ENCODE peak calls at places on chromosomes 6 and 20, in eight cellular contexts. V, L, Y, Q, C, K, G and R are unnamed samples.

GRCh38 chr6:159044899-159045727 is at the start of gene TAGAP:
- DNase-seq in K (peak; percentile 58), L (no peak), C (peak; percentile 92), Y (no peak), V (peak; percentile 72), Q (peak; percentile 81), G (peak; percentile 25), R (no peak)

GRCh38 chr20:62159835-62160234 is 16.3 kb downstream of the SS18L1 start:
- DNase-seq in Q (no peak), K (no peak), V (no peak), L (no peak), G (no peak), Y (no peak), C (no peak), R (no peak)

GRCh38 chr6:112863753-112864152 is 516.6 kb downstream of the RFPL4B start:
- DNase-seq in V (no peak), Q (no peak), G (no peak), Y (no peak), K (no peak), C (no peak), L (no peak), R (no peak)

GRCh38 chr6:154595538-154595937 is 85.1 kb upstream of the CNKSR3 start:
- DNase-seq in G (no peak), Q (no peak), C (no peak), K (no peak), Y (no peak), L (no peak), V (no peak), R (no peak)

GRCh38 chr6:128601060-128601459 is 80.7 kb upstream of the PTPRK start:
- DNase-seq in K (no peak), V (no peak), G (no peak), L (peak; percentile 50), Q (no peak), C (no peak), Y (no peak), R (no peak)

GRCh38 chr20:10427060-10427692 is 6.8 kb downstream of the MKKS start:
- DNase-seq in V (peak; percentile 50), G (peak; percentile 51), L (peak; percentile 85), Y (peak; percentile 31), C (peak; percentile 34), Q (peak; percentile 84), K (peak; percentile 78), R (peak; percentile 34)

GRCh38 chr6:159042003-159042823 is 2.6 kb downstream of the TAGAP start:
- DNase-seq in Y (peak; percentile 23), G (peak; percentile 68), Q (peak; percentile 87), L (peak; percentile 64), V (peak; percentile 80), C (peak; percentile 93), K (peak; percentile 62), R (peak; percentile 11)

GRCh38 chr6:74764486-74764885 is 441.4 kb downstream of the COL12A1 start:
- DNase-seq in Y (no peak), L (no peak), V (no peak), Q (no peak), G (no peak), C (no peak), K (no peak), R (no peak)

GRCh38 chr20:23179766-23180403 is 93.8 kb upstream of the CD93 start:
- DNase-seq in L (no peak), K (no peak), V (no peak), G (no peak), Y (no peak), C (no peak), Q (peak; percentile 52), R (no peak)

GRCh38 chr6:36636687-36637418 is 41.7 kb upstream of the CDKN1A start:
- DNase-seq in K (no peak), Q (no peak), G (no peak), C (no peak), V (no peak), Y (no peak), L (no peak), R (no peak)

GRCh38 chr6:157841211-157841840 is 18.3 kb downstream of the SNX9 start:
- DNase-seq in L (no peak), G (no peak), V (peak; percentile 48), Y (no peak), K (no peak), Q (no peak), C (no peak), R (no peak)

GRCh38 chr6:89198235-89198634 is 18.9 kb downstream of the GABRR1 start:
- DNase-seq in C (no peak), Q (no peak), Y (no peak), V (no peak), L (no peak), K (no peak), G (no peak), R (no peak)

GRCh38 chr20:46132705-46133120 is 14.6 kb downstream of the CD40 start:
- DNase-seq in Y (peak; percentile 66), G (peak; percentile 88), Q (peak; percentile 87), C (peak; percentile 40), L (peak; percentile 54), V (peak; percentile 47), K (peak; percentile 72), R (peak; percentile 8)

DNA sequence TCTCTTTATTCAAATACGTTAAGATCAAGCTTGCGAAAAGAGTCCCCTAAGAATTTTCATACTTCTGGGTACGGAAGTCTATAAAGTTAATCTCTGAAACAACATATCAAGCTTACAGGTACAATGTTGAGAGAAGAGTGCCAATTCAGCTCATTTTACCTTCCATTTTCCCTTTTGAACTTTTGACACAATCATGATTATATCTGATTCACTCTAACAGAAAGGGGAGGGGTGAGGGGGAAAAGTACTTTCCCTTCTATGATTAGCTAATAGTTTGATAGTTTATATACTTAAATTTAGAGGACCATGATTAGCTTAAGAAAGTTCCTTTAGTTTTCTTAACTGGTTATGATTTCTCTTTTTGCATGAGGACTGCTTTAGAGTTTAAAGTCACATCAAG is 33.5 kb downstream of the SNX3 start:
- DNase-seq in C (no peak), Q (no peak), L (no peak), G (no peak), Y (no peak), K (no peak), V (no peak), R (no peak)
- H3K4me3 ChIP-seq in C (no peak overlapping the region), Q (no peak overlapping the region), L (no peak overlapping the region), G (no peak overlapping the region), Y (no peak overlapping the region), K (no peak overlapping the region), V (no peak overlapping the region), R (no peak overlapping the region)

DNA sequence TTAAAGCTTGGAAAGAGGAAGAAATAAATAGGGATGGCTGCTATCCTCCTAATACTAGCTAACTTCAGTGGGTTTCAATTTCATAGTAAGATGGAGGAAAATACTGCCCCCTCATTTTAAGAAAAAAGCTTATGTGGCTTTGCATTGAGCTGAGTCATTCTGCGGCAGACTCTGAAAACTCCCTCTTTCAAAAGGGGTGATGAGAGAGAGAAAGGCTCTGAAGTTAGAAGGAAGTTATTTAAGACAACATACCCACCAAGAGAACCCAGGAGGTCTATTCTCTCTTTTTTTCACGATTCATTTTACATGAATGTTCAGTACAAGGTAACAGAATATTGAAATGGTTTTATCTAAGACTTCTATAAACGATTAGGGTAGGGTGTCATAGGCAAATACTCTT is 4.5 kb downstream of the PRDM13 start:
- DNase-seq in Q (no peak), C (no peak), V (no peak), G (no peak), Y (no peak), K (no peak), L (no peak), R (no peak)
- H3K9me3 ChIP-seq in Q (no peaks in the 10 kb centered on the region), C (no peaks in the 10 kb centered on the region), V (no peaks in the 10 kb centered on the region), G (no peaks in the 10 kb centered on the region), Y (no peaks in the 10 kb centered on the region), K (no peaks in the 10 kb centered on the region), L (no peaks in the 10 kb centered on the region), R (peaks cover 6% of the 10 kb centered on the region)

DNA sequence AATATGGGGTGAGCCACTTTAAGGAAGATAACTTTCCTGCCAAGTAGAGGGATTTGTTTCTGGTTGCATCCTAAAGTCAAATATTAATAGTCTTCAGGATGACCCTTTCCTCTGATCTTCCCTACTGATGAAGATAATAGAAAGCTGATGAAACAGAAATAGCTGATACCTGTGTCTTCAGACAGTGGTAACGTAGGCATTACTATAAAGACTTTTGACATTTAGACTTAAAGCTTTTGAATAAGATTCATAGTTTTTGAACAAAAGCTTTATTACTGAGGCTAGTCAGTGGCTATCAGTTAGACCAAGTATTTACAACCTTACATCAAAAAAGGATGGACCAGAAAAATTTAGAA is 1.4 kb downstream of the NEDD9 start:
- DNase-seq in K (no peak), L (no peak), Q (no peak), Y (no peak), V (no peak), G (no peak), C (no peak), R (no peak)
- H3K4me3 ChIP-seq in K (peak overlapping the region; percentile 51), L (peak overlapping the region; percentile 94), Q (no peak overlapping the region), Y (peak overlapping the region; percentile 67), V (peak overlapping the region; percentile 56), G (peak overlapping the region; percentile 91), C (no peak overlapping the region), R (peak overlapping the region; percentile 89)

GRCh38 chr6:164532546-164533362 is 776.7 kb downstream of the C6orf118 start:
- DNase-seq in C (no peak), K (no peak), L (no peak), Q (no peak), V (no peak), Y (no peak), G (peak; percentile 54), R (no peak)
- H3K9me3 ChIP-seq in C (no peaks in the 10 kb centered on the region), K (no peaks in the 10 kb centered on the region), L (no peaks in the 10 kb centered on the region), Q (no peaks in the 10 kb centered on the region), V (no peaks in the 10 kb centered on the region), Y (no peaks in the 10 kb centered on the region), G (peaks cover 4% of the 10 kb centered on the region), R (peaks cover 23% of the 10 kb centered on the region)

DNA sequence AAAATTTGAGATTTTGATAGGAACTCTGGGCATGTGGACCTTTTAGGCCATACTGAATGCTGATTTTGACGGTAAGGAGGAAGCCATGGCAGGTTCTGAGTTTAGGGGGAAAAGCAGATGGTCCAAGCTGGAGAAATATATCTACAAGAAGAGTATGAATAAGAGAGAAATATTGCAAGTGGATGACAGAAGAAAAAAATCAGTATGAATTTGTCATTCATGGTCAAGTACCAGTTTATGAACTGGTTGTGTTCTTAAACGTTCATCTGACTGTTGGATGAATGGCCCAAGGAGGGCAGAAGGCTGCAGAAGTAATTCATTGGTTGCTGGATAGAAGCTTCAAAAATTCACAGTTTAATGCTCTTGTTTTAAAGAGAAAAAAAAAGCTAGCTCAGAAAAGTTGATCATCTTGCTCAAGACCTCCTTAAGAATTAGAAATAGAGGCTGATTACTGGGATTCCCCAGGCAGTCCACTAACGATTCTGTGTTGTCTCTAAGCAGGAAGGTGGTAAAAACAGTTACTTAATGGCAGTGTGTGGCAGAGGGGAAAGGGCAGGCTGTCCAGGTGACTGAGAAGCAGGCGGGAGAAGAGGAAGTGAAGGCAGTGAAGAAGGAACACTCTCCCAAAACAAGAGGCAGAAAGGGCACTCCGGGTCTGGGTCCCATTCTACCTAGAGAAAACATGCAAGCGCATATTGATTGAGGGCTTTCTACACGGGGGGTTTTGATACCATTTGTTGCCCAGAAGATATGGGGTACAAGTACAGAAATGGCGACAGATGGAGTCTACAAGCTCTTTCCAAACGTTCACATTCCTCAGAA is 2.0 kb upstream of the DUSP22 start:
- DNase-seq in G (no peak), L (no peak), K (no peak), C (no peak), Y (no peak), V (no peak), Q (no peak), R (no peak)
- H3K4me3 ChIP-seq in G (no peak overlapping the region), L (no peak overlapping the region), K (no peak overlapping the region), C (no peak overlapping the region), Y (no peak overlapping the region), V (no peak overlapping the region), Q (no peak overlapping the region), R (no peak overlapping the region)